ENCODE peak calls at places on chromosomes 1 and 21, in seven cellular contexts. D is LoVo; C is NCI-H345; V is activated gamma-delta T cell treated with Interleukin-2 at 50 U/mL for 16 hours; G is substantia nigra; B is amygdala; W is stimulated activated CD4-positive, alpha-beta T cell treated with anti-CD3 and anti-CD28 coated beads, TNF-alpha, amount 100 ng/mL, for 24 hours. T is an unnamed sample.

GRCh38 chr1:20719871-20720620 is 2.2 kb upstream of the KIF17 start:
- DNase-seq in B (no peak), V (no peak), D (no peak), G (no peak), C (no peak), W (no peak), T (no peak)

GRCh38 chr1:48003741-48004503 is 6.7 kb upstream of the TRABD2B start:
- DNase-seq in B (no peak), C (peak), D (no peak), V (no peak), W (no peak), G (no peak), T (no peak)

GRCh38 chr1:109620396-109620817 is 770 bp downstream of the AMPD2 start:
- DNase-seq in B (no peak), W (no peak), G (no peak), V (no peak), C (peak), D (peak), T (peak)

GRCh38 chr1:32470991-32471694 is 6.3 kb downstream of the ZBTB8B start:
- DNase-seq in V (no peak), C (no peak), W (no peak), G (no peak), D (no peak), B (no peak), T (peak)

GRCh38 chr1:46483597-46483996 is 6.0 kb upstream of the DMBX1 start:
- DNase-seq in D (no peak), W (no peak), G (no peak), B (no peak), C (no peak), V (no peak), T (no peak)

GRCh38 chr1:3711780-3712451 is 40.3 kb upstream of the CCDC27 start:
- DNase-seq in B (no peak), G (no peak), D (no peak), C (no peak), W (no peak), V (no peak), T (no peak)

GRCh38 chr1:59498640-59499039 is 201.7 kb downstream of the FGGY start:
- DNase-seq in G (no peak), W (no peak), B (no peak), V (no peak), C (peak), D (no peak), T (no peak)

GRCh38 chr21:32317726-32318125 is 19.1 kb downstream of the MRAP start:
- DNase-seq in G (no peak), W (no peak), B (no peak), V (no peak), D (no peak), C (no peak), T (no peak)

GRCh38 chr1:12456979-12457378 is 161.0 kb downstream of the DHRS3 start:
- DNase-seq in G (no peak), V (no peak), C (no peak), W (no peak), B (no peak), D (no peak), T (no peak)

GRCh38 chr1:161226320-161226711 is 456 bp downstream of the TOMM40L start:
- DNase-seq in V (no peak), W (no peak), G (no peak), C (peak), B (no peak), D (no peak), T (peak)

GRCh38 chr1:153565529-153566374 is at the start of gene S100A2:
- DNase-seq in C (peak), G (no peak), D (peak), B (no peak), W (peak), V (peak), T (no peak)

GRCh38 chr1:115466433-115466832 is 128.4 kb upstream of the NGF start:
- DNase-seq in D (no peak), B (no peak), V (no peak), C (no peak), W (no peak), G (no peak), T (no peak)

GRCh38 chr1:32992489-32993214 is 28.0 kb upstream of the RNF19B start:
- DNase-seq in W (no peak), V (no peak), G (no peak), D (peak), B (no peak), C (no peak), T (peak)

GRCh38 chr1:27416387-27417111 is 24.1 kb downstream of the GPR3 start:
- DNase-seq in D (peak), W (peak), C (peak), V (peak), G (no peak), B (no peak), T (peak)

GRCh38 chr1:72827285-72827684 is 544.9 kb upstream of the NEGR1 start:
- DNase-seq in G (no peak), B (no peak), W (no peak), D (no peak), C (no peak), V (no peak), T (no peak)

GRCh38 chr1:79151006-79151796 is 144.7 kb upstream of the ADGRL4 start:
- DNase-seq in V (no peak), D (no peak), C (no peak), W (no peak), B (no peak), G (no peak), T (no peak)

GRCh38 chr1:161198206-161198876 is 513 bp downstream of the ADAMTS4 start:
- DNase-seq in G (no peak), W (no peak), V (no peak), D (no peak), C (peak), B (no peak), T (no peak)

GRCh38 chr1:17577907-17578297 is 38.4 kb downstream of the ARHGEF10L start:
- DNase-seq in B (no peak), D (no peak), G (no peak), W (no peak), V (no peak), C (no peak), T (no peak)

GRCh38 chr21:30838536-30838935 is 9.0 kb upstream of the KRTAP7-1 start:
- DNase-seq in B (no peak), W (no peak), V (no peak), G (no peak), C (no peak), D (no peak), T (no peak)

GRCh38 chr1:40478276-40478675 is 1.2 kb downstream of the ZFP69 start:
- DNase-seq in B (no peak), C (no peak), W (no peak), G (no peak), D (no peak), V (no peak), T (peak)

GRCh38 chr21:31397515-31397926 is 53.5 kb upstream of the TIAM1 start:
- DNase-seq in C (no peak), G (no peak), D (no peak), B (no peak), V (no peak), W (no peak), T (peak)

GRCh38 chr1:9465640-9466039 is 73.6 kb upstream of the SLC25A33 start:
- DNase-seq in B (no peak), V (no peak), W (no peak), G (no peak), D (no peak), C (no peak), T (no peak)

GRCh38 chr1:180252638-180253536 is 22.8 kb downstream of the LHX4 start:
- DNase-seq in B (no peak), G (peak), W (peak), D (peak), V (peak), C (peak), T (no peak)

GRCh38 chr1:233490488-233490887 is 123.4 kb upstream of the KCNK1 start:
- DNase-seq in W (no peak), D (no peak), G (no peak), V (no peak), B (no peak), C (peak), T (no peak)

GRCh38 chr1:47534417-47534816 is 96.6 kb downstream of the FOXD2 start:
- DNase-seq in D (no peak), W (no peak), C (no peak), G (no peak), B (no peak), V (no peak), T (no peak)

GRCh38 chr21:42702720-42703119 is 49.3 kb downstream of the PDE9A start:
- DNase-seq in G (no peak), D (no peak), B (no peak), V (no peak), W (no peak), C (no peak), T (no peak)

GRCh38 chr1:100430368-100430767 is 78.1 kb downstream of the CDC14A start:
- DNase-seq in C (peak), G (no peak), D (peak), V (no peak), B (no peak), W (no peak), T (no peak)

GRCh38 chr1:169886931-169887330 is 6.8 kb downstream of the SCYL3 start:
- DNase-seq in V (no peak), W (no peak), G (no peak), D (no peak), C (no peak), B (no peak), T (no peak)

GRCh38 chr1:84385347-84385746 is 12.9 kb upstream of the DNASE2B start:
- DNase-seq in B (no peak), G (no peak), C (no peak), W (no peak), V (no peak), D (no peak), T (no peak)

GRCh38 chr1:202084791-202085681 is 37.7 kb upstream of the GPR37L1 start:
- DNase-seq in W (no peak), G (peak), B (peak), D (peak), V (no peak), C (peak), T (peak)

GRCh38 chr1:203084588-203085527 is 954 bp downstream of the MYOG start:
- DNase-seq in G (no peak), C (no peak), V (no peak), B (no peak), D (no peak), W (no peak), T (no peak)

GRCh38 chr1:244782056-244782455 is 53.4 kb upstream of the COX20 start:
- DNase-seq in D (no peak), B (no peak), C (no peak), G (no peak), W (no peak), V (no peak), T (no peak)

GRCh38 chr1:151539321-151540020 is 638 bp upstream of the TUFT1 start:
- DNase-seq in W (no peak), C (peak), V (peak), D (peak), G (no peak), B (no peak), T (peak)